ENCODE peak calls at places on chromosomes 13 and 19, in seven cellular contexts. One of them, this sample, is unnamed.

GRCh38 chr13:80259159-80259558 is 81.8 kb downstream of the SPRY2 start:
- DNase-seq in ureter: no peak
- DNase-seq in ELF-1: no peak
- DNase-seq in GM03348: no peak
- DNase-seq in CD4-positive, CD25-positive, alpha-beta regulatory T cell: no peak
- DNase-seq in SHP77: no peak
- DNase-seq in NCI-H69: no peak
- DNase-seq in this sample: no peak

GRCh38 chr19:16016226-16017137 is 59.8 kb upstream of the TPM4 start:
- DNase-seq in ureter: no peak
- DNase-seq in ELF-1: no peak
- DNase-seq in GM03348: no peak
- DNase-seq in CD4-positive, CD25-positive, alpha-beta regulatory T cell: no peak
- DNase-seq in SHP77: no peak
- DNase-seq in NCI-H69: no peak
- DNase-seq in this sample: no peak

GRCh38 chr19:27741236-27741635 is 1471.7 kb downstream of the UQCRFS1 start:
- DNase-seq in ureter: peak; percentile 17
- DNase-seq in ELF-1: no peak
- DNase-seq in GM03348: no peak
- DNase-seq in CD4-positive, CD25-positive, alpha-beta regulatory T cell: no peak
- DNase-seq in SHP77: no peak
- DNase-seq in NCI-H69: no peak
- DNase-seq in this sample: no peak

GRCh38 chr19:5338661-5339469 is 1.7 kb downstream of the PTPRS start:
- DNase-seq in ureter: no peak
- DNase-seq in ELF-1: peak; percentile 64
- DNase-seq in GM03348: peak; percentile 36
- DNase-seq in CD4-positive, CD25-positive, alpha-beta regulatory T cell: no peak
- DNase-seq in SHP77: no peak
- DNase-seq in NCI-H69: peak; percentile 64
- DNase-seq in this sample: no peak

GRCh38 chr13:21478881-21479808 is 20.0 kb upstream of the ZDHHC20 start:
- DNase-seq in ureter: peak; percentile 58
- DNase-seq in ELF-1: peak; percentile 70
- DNase-seq in GM03348: peak; percentile 67
- DNase-seq in CD4-positive, CD25-positive, alpha-beta regulatory T cell: peak; percentile 83
- DNase-seq in SHP77: peak; percentile 53
- DNase-seq in NCI-H69: peak; percentile 66
- DNase-seq in this sample: peak; percentile 46

GRCh38 chr19:48120505-48120904 is 9.9 kb upstream of the PLA2G4C start:
- DNase-seq in ureter: no peak
- DNase-seq in ELF-1: no peak
- DNase-seq in GM03348: no peak
- DNase-seq in CD4-positive, CD25-positive, alpha-beta regulatory T cell: no peak
- DNase-seq in SHP77: no peak
- DNase-seq in NCI-H69: no peak
- DNase-seq in this sample: no peak

GRCh38 chr19:29840066-29840950 is 28.5 kb downstream of the CCNE1 start:
- DNase-seq in ureter: no peak
- DNase-seq in ELF-1: no peak
- DNase-seq in GM03348: no peak
- DNase-seq in CD4-positive, CD25-positive, alpha-beta regulatory T cell: no peak
- DNase-seq in SHP77: no peak
- DNase-seq in NCI-H69: no peak
- DNase-seq in this sample: no peak

GRCh38 chr13:28527629-28528028 is 32.7 kb upstream of the FLT1 start:
- DNase-seq in ureter: no peak
- DNase-seq in ELF-1: no peak
- DNase-seq in GM03348: no peak
- DNase-seq in CD4-positive, CD25-positive, alpha-beta regulatory T cell: no peak
- DNase-seq in SHP77: no peak
- DNase-seq in NCI-H69: no peak
- DNase-seq in this sample: no peak

GRCh38 chr13:30805603-30806011 is 70.3 kb downstream of the ALOX5AP start:
- DNase-seq in ureter: no peak
- DNase-seq in ELF-1: peak; percentile 93
- DNase-seq in GM03348: no peak
- DNase-seq in CD4-positive, CD25-positive, alpha-beta regulatory T cell: no peak
- DNase-seq in SHP77: no peak
- DNase-seq in NCI-H69: no peak
- DNase-seq in this sample: no peak

GRCh38 chr19:48991823-48992570 is 1.1 kb downstream of the GYS1 start:
- DNase-seq in ureter: peak; percentile 81
- DNase-seq in ELF-1: peak; percentile 77
- DNase-seq in GM03348: peak; percentile 92
- DNase-seq in CD4-positive, CD25-positive, alpha-beta regulatory T cell: no peak
- DNase-seq in SHP77: no peak
- DNase-seq in NCI-H69: no peak
- DNase-seq in this sample: peak; percentile 93

GRCh38 chr19:57389194-57389729 is 392 bp upstream of the ZNF548 start:
- DNase-seq in ureter: no peak
- DNase-seq in ELF-1: no peak
- DNase-seq in GM03348: no peak
- DNase-seq in CD4-positive, CD25-positive, alpha-beta regulatory T cell: no peak
- DNase-seq in SHP77: no peak
- DNase-seq in NCI-H69: peak; percentile 28
- DNase-seq in this sample: no peak

GRCh38 chr13:84366484-84366883 is 484.2 kb upstream of the SLITRK1 start:
- DNase-seq in ureter: no peak
- DNase-seq in ELF-1: no peak
- DNase-seq in GM03348: peak; percentile 43
- DNase-seq in CD4-positive, CD25-positive, alpha-beta regulatory T cell: no peak
- DNase-seq in SHP77: no peak
- DNase-seq in NCI-H69: no peak
- DNase-seq in this sample: no peak

GRCh38 chr13:76722782-76723181 is 163.4 kb downstream of the KCTD12 start:
- DNase-seq in ureter: no peak
- DNase-seq in ELF-1: no peak
- DNase-seq in GM03348: no peak
- DNase-seq in CD4-positive, CD25-positive, alpha-beta regulatory T cell: no peak
- DNase-seq in SHP77: no peak
- DNase-seq in NCI-H69: no peak
- DNase-seq in this sample: no peak

GRCh38 chr19:41930926-41931592 is 2.8 kb upstream of the ERFL start:
- DNase-seq in ureter: no peak
- DNase-seq in ELF-1: peak; percentile 60
- DNase-seq in GM03348: no peak
- DNase-seq in CD4-positive, CD25-positive, alpha-beta regulatory T cell: no peak
- DNase-seq in SHP77: no peak
- DNase-seq in NCI-H69: peak; percentile 96
- DNase-seq in this sample: no peak

GRCh38 chr19:4589579-4590410 is 30.3 kb upstream of the SEMA6B start:
- DNase-seq in ureter: no peak
- DNase-seq in ELF-1: peak; percentile 71
- DNase-seq in GM03348: no peak
- DNase-seq in CD4-positive, CD25-positive, alpha-beta regulatory T cell: peak; percentile 13
- DNase-seq in SHP77: peak; percentile 61
- DNase-seq in NCI-H69: no peak
- DNase-seq in this sample: no peak

GRCh38 chr19:45526143-45526542 is 18.9 kb downstream of the VASP start:
- DNase-seq in ureter: no peak
- DNase-seq in ELF-1: peak; percentile 87
- DNase-seq in GM03348: peak; percentile 83
- DNase-seq in CD4-positive, CD25-positive, alpha-beta regulatory T cell: no peak
- DNase-seq in SHP77: peak; percentile 50
- DNase-seq in NCI-H69: peak; percentile 89
- DNase-seq in this sample: peak; percentile 78

GRCh38 chr13:35472308-35473008 is 4.0 kb downstream of the MAB21L1 start:
- DNase-seq in ureter: no peak
- DNase-seq in ELF-1: peak; percentile 21
- DNase-seq in GM03348: no peak
- DNase-seq in CD4-positive, CD25-positive, alpha-beta regulatory T cell: peak; percentile 30
- DNase-seq in SHP77: no peak
- DNase-seq in NCI-H69: peak; percentile 1
- DNase-seq in this sample: no peak

GRCh38 chr19:33408538-33408937 is 35.0 kb downstream of the CEBPG start:
- DNase-seq in ureter: no peak
- DNase-seq in ELF-1: no peak
- DNase-seq in GM03348: no peak
- DNase-seq in CD4-positive, CD25-positive, alpha-beta regulatory T cell: no peak
- DNase-seq in SHP77: no peak
- DNase-seq in NCI-H69: peak; percentile 62
- DNase-seq in this sample: no peak

GRCh38 chr13:65911546-65912193 is 1318.5 kb downstream of the PCDH9 start:
- DNase-seq in ureter: no peak
- DNase-seq in ELF-1: no peak
- DNase-seq in GM03348: peak; percentile 18
- DNase-seq in CD4-positive, CD25-positive, alpha-beta regulatory T cell: no peak
- DNase-seq in SHP77: no peak
- DNase-seq in NCI-H69: no peak
- DNase-seq in this sample: no peak

GRCh38 chr13:46211116-46211515 is 612 bp upstream of the LRRC63 start:
- DNase-seq in ureter: no peak
- DNase-seq in ELF-1: no peak
- DNase-seq in GM03348: no peak
- DNase-seq in CD4-positive, CD25-positive, alpha-beta regulatory T cell: peak; percentile 56
- DNase-seq in SHP77: no peak
- DNase-seq in NCI-H69: no peak
- DNase-seq in this sample: no peak

GRCh38 chr19:35076657-35077056 is 35.1 kb downstream of the HPN start:
- DNase-seq in ureter: no peak
- DNase-seq in ELF-1: no peak
- DNase-seq in GM03348: no peak
- DNase-seq in CD4-positive, CD25-positive, alpha-beta regulatory T cell: no peak
- DNase-seq in SHP77: no peak
- DNase-seq in NCI-H69: no peak
- DNase-seq in this sample: no peak

GRCh38 chr19:12784871-12785430 is 6.3 kb upstream of the JUNB start:
- DNase-seq in ureter: no peak
- DNase-seq in ELF-1: no peak
- DNase-seq in GM03348: no peak
- DNase-seq in CD4-positive, CD25-positive, alpha-beta regulatory T cell: peak; percentile 54
- DNase-seq in SHP77: no peak
- DNase-seq in NCI-H69: peak; percentile 46
- DNase-seq in this sample: no peak

GRCh38 chr19:54352546-54352945 is 12.2 kb downstream of the LAIR1 start:
- DNase-seq in ureter: no peak
- DNase-seq in ELF-1: no peak
- DNase-seq in GM03348: no peak
- DNase-seq in CD4-positive, CD25-positive, alpha-beta regulatory T cell: no peak
- DNase-seq in SHP77: no peak
- DNase-seq in NCI-H69: no peak
- DNase-seq in this sample: no peak

GRCh38 chr19:44653977-44654784 is 10.5 kb downstream of the PVR start:
- DNase-seq in ureter: peak; percentile 76
- DNase-seq in ELF-1: peak; percentile 57
- DNase-seq in GM03348: no peak
- DNase-seq in CD4-positive, CD25-positive, alpha-beta regulatory T cell: peak; percentile 85
- DNase-seq in SHP77: no peak
- DNase-seq in NCI-H69: no peak
- DNase-seq in this sample: peak; percentile 63

GRCh38 chr13:98468352-98468751 is 108.6 kb downstream of the STK24 start:
- DNase-seq in ureter: no peak
- DNase-seq in ELF-1: no peak
- DNase-seq in GM03348: no peak
- DNase-seq in CD4-positive, CD25-positive, alpha-beta regulatory T cell: no peak
- DNase-seq in SHP77: no peak
- DNase-seq in NCI-H69: peak; percentile 58
- DNase-seq in this sample: no peak

GRCh38 chr19:16365300-16365996 is 40.8 kb downstream of the KLF2 start:
- DNase-seq in ureter: no peak
- DNase-seq in ELF-1: no peak
- DNase-seq in GM03348: no peak
- DNase-seq in CD4-positive, CD25-positive, alpha-beta regulatory T cell: no peak
- DNase-seq in SHP77: no peak
- DNase-seq in NCI-H69: no peak
- DNase-seq in this sample: no peak

GRCh38 chr13:50208826-50209335 is 193.6 kb downstream of the KCNRG start:
- DNase-seq in ureter: peak; percentile 45
- DNase-seq in ELF-1: peak; percentile 86
- DNase-seq in GM03348: peak; percentile 82
- DNase-seq in CD4-positive, CD25-positive, alpha-beta regulatory T cell: no peak
- DNase-seq in SHP77: peak; percentile 25
- DNase-seq in NCI-H69: peak; percentile 77
- DNase-seq in this sample: peak; percentile 82

GRCh38 chr13:112655898-112656297 is 33.9 kb upstream of the ATP11A start:
- DNase-seq in ureter: no peak
- DNase-seq in ELF-1: peak; percentile 31
- DNase-seq in GM03348: no peak
- DNase-seq in CD4-positive, CD25-positive, alpha-beta regulatory T cell: no peak
- DNase-seq in SHP77: no peak
- DNase-seq in NCI-H69: no peak
- DNase-seq in this sample: no peak

GRCh38 chr19:13053238-13053637 is 49.4 kb downstream of the LYL1 start:
- DNase-seq in ureter: no peak
- DNase-seq in ELF-1: no peak
- DNase-seq in GM03348: peak; percentile 53
- DNase-seq in CD4-positive, CD25-positive, alpha-beta regulatory T cell: no peak
- DNase-seq in SHP77: no peak
- DNase-seq in NCI-H69: no peak
- DNase-seq in this sample: no peak